ENCODE peak calls at places on chromosomes 2 and 18, in eight cellular contexts. R, X, L, Y, O, F, T and V are unnamed samples.

GRCh38 chr18:79988925-79989361 is 580 bp upstream of the TXNL4A start:
- DNase-seq in X (peak; percentile 36), O (peak; percentile 47), R (no peak), Y (peak; percentile 61), F (no peak), L (peak; percentile 54), T (peak; percentile 59), V (no peak)

GRCh38 chr18:74186661-74187060 is 38.3 kb downstream of the TIMM21 start:
- DNase-seq in Y (no peak), X (no peak), L (no peak), R (no peak), F (no peak), O (no peak), T (no peak), V (no peak)

GRCh38 chr2:196370386-196370785 is 199.0 kb upstream of the STK17B start:
- DNase-seq in O (no peak), R (no peak), X (no peak), T (no peak), F (no peak), L (no peak), Y (no peak), V (no peak)

GRCh38 chr2:9631976-9632700 is 1.3 kb upstream of the YWHAQ start:
- DNase-seq in R (no peak), O (no peak), F (no peak), X (no peak), T (no peak), Y (no peak), L (no peak), V (no peak)

GRCh38 chr18:31555971-31556747 is 35.5 kb upstream of the TTR start:
- DNase-seq in R (no peak), O (peak; percentile 69), F (peak; percentile 8), X (peak; percentile 58), T (peak; percentile 70), Y (no peak), L (peak; percentile 74), V (no peak)

GRCh38 chr2:98027955-98028593 is 32.3 kb upstream of the TMEM131 start:
- DNase-seq in R (no peak), Y (no peak), F (peak; percentile 25), O (no peak), X (no peak), L (no peak), T (peak; percentile 68), V (no peak)

GRCh38 chr18:69557246-69557781 is 156.6 kb downstream of the DOK6 start:
- DNase-seq in L (no peak), F (no peak), O (no peak), Y (no peak), R (no peak), T (no peak), X (no peak), V (no peak)

GRCh38 chr2:11945139-11946126 is 199.0 kb downstream of the LPIN1 start:
- DNase-seq in O (no peak), T (no peak), L (no peak), Y (no peak), R (no peak), X (no peak), F (no peak), V (no peak)

GRCh38 chr2:190572251-190572650 is 37.7 kb upstream of the NEMP2 start:
- DNase-seq in R (no peak), L (no peak), F (no peak), Y (no peak), X (no peak), T (no peak), O (no peak), V (no peak)

GRCh38 chr2:43329637-43330036 is 103.2 kb upstream of the ZFP36L2 start:
- DNase-seq in R (no peak), L (no peak), T (no peak), O (no peak), F (no peak), Y (no peak), X (no peak), V (no peak)

GRCh38 chr2:234366891-234367290 is 130.0 kb downstream of the ARL4C start:
- DNase-seq in L (peak; percentile 32), Y (no peak), X (no peak), O (no peak), F (no peak), R (no peak), T (peak; percentile 34), V (no peak)

GRCh38 chr2:26613241-26614204 is 27.6 kb downstream of the CIB4 start:
- DNase-seq in X (no peak), O (no peak), T (no peak), Y (no peak), R (peak; percentile 83), L (no peak), F (no peak), V (no peak)

GRCh38 chr2:104758199-104758620 is 95.7 kb upstream of the POU3F3 start:
- DNase-seq in Y (no peak), R (peak; percentile 49), X (no peak), F (no peak), O (no peak), T (no peak), L (no peak), V (no peak)

GRCh38 chr18:41144444-41144843 is 810.6 kb upstream of the PIK3C3 start:
- DNase-seq in T (peak; percentile 82), F (no peak), R (no peak), O (no peak), Y (no peak), L (no peak), X (no peak), V (no peak)

GRCh38 chr2:240200230-240201051 is 60.0 kb upstream of the OTOS start:
- DNase-seq in F (no peak), T (peak; percentile 6), R (peak; percentile 81), Y (no peak), O (peak; percentile 17), X (no peak), L (no peak), V (no peak)

GRCh38 chr18:70195852-70196434 is 9.5 kb downstream of the RTTN start:
- DNase-seq in R (no peak), F (no peak), O (peak; percentile 53), X (peak; percentile 62), T (peak; percentile 70), L (peak; percentile 48), Y (no peak), V (no peak)

GRCh38 chr2:37586663-37587409 is 84.6 kb downstream of the CDC42EP3 start:
- DNase-seq in F (no peak), O (no peak), Y (no peak), R (no peak), T (no peak), X (peak; percentile 26), L (no peak), V (no peak)

GRCh38 chr2:208025037-208025813 is at the start of gene PLEKHM3:
- DNase-seq in F (peak; percentile 54), L (peak; percentile 93), Y (peak; percentile 85), R (peak; percentile 97), X (peak; percentile 91), O (peak; percentile 96), T (peak; percentile 82), V (peak; percentile 71)

GRCh38 chr2:177550264-177551200 is 158.0 kb downstream of the AGPS start:
- DNase-seq in O (no peak), L (no peak), R (no peak), Y (no peak), X (no peak), T (peak; percentile 65), F (no peak), V (no peak)

GRCh38 chr18:69490813-69491212 is 90.1 kb downstream of the DOK6 start:
- DNase-seq in X (no peak), R (no peak), Y (no peak), O (no peak), L (no peak), F (no peak), T (peak; percentile 75), V (no peak)

GRCh38 chr2:146540271-146540932 is 1304.4 kb upstream of the ACVR2A start:
- DNase-seq in L (no peak), F (no peak), X (no peak), R (no peak), T (no peak), Y (no peak), O (no peak), V (no peak)

DNA sequence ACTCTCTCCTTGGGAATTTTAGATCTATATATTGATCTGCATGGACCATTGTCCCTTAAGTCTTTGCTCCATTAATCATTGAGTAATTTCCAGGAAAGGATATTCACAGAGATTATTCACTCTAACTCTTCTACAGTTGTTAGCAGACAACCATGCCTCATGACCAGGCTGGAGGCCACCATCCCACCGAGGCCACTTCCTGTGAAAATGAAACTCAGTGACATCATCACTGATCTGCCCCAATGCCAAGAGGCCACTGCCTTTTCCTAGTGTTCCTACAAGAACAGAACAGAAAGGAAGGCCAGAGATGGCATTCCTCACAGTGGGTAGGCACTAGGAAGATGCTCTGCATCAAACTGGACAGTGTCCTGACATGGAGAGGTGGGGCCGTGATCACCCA is 161.3 kb downstream of the DTNA start:
- DNase-seq in Y (no peak), T (peak; percentile 10), O (no peak), F (no peak), L (no peak), R (no peak), X (no peak), V (no peak)
- TF ChIP-seq POLR2A in Y (no peak), T (no peak), O (no peak), F (no peak), L (no peak), R (no peak), X (no peak), V (no peak)

GRCh38 chr2:225494100-225494459 is 94.6 kb downstream of the NYAP2 start:
- DNase-seq in L (no peak), T (no peak), X (no peak), O (no peak), F (no peak), R (no peak), Y (no peak), V (no peak)
- TF ChIP-seq POLR2A in L (no peak), T (no peak), X (no peak), O (no peak), F (no peak), R (no peak), Y (no peak), V (no peak)

DNA sequence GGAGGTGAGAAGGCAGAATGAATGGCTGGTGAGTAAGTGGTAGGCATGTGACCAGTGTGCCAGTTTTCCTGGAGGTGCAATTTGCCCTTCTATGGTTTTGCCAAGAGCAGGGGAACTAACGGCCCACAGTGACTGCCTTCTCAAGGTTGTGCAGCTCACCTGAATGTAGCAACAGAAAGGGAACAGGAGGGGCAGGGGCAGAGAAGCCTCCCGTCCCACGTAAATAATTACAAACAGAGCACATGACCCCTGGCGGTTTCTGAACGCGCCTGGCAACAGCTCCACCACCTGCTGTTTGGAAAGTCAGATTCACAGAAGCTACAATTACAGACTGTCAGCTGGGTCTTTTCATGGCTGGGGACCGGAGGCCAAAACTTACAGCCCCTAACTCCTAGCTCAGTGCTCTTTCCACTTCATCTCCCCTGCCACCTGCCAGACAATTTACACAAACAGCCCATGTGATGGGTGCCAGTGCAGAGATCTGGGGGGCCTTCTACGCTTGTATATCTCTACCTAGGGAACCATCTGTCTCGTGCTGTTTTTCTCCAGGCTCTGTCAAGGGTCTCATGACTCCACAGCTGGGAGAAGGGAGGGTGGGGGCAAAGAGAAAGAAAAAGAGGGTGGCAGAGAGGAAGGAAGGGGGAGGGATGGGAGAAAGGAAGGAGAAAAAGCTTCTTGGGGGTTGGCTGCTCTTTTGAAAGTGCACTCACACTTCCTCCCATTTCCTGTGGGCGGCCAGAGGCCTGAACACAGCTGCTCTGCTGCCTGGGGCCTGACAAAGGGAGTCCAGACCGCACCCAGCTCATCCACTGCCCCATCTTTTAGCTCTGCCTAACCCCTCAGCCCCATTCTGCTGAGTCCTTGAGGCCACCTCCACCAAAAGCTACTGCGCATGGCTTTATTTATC is 69.5 kb downstream of the POLR1A start:
- DNase-seq in F (peak; percentile 69), X (no peak), O (peak; percentile 95), Y (no peak), L (peak; percentile 95), R (peak; percentile 96), T (peak; percentile 86), V (peak; percentile 77)
- TF ChIP-seq POLR2A in F (no peak), X (no peak), O (no peak), Y (no peak), L (peak; percentile 39), R (no peak), T (no peak), V (no peak)

GRCh38 chr2:36433311-36434217 is 78.0 kb downstream of the CRIM1 start:
- DNase-seq in O (no peak), Y (peak; percentile 83), X (peak; percentile 76), L (no peak), R (peak; percentile 87), F (no peak), T (peak; percentile 59), V (no peak)
- TF ChIP-seq POLR2A in O (no peak), Y (no peak), X (no peak), L (no peak), R (no peak), F (no peak), T (no peak), V (no peak)